ENCODE peak calls at places on chromosomes 6 and 20, in eight cellular contexts. L is osteoblast, O is astrocyte, D is OCI-LY7, R is heart right ventricle, F is transverse colon, W is neural progenitor cell, Q is uterus. I is an unnamed sample.
A peak's percentile ranks its signal among the peaks of the same experiment; 100 is the strongest.

GRCh38 chr6:28816909-28817807 is 106.6 kb downstream of the TRIM27 start:
- DNase-seq in Q (no peak), W (peak; percentile 57), D (no peak), O (peak; percentile 58), L (peak; percentile 74), F (no peak), R (no peak), I (no peak)

GRCh38 chr6:169568314-169569087 is 133.3 kb downstream of the WDR27 start:
- DNase-seq in O (no peak), Q (no peak), L (no peak), D (no peak), F (no peak), R (no peak), W (no peak), I (no peak)

GRCh38 chr6:13454286-13455221 is 32.8 kb downstream of the GFOD1 start:
- DNase-seq in O (peak; percentile 75), Q (peak; percentile 46), L (no peak), D (peak; percentile 41), W (no peak), R (peak; percentile 58), F (peak; percentile 62), I (no peak)

GRCh38 chr6:170279977-170280688 is 10.7 kb downstream of the DLL1 start:
- DNase-seq in F (peak; percentile 82), Q (no peak), L (peak; percentile 94), O (no peak), D (no peak), R (peak; percentile 58), W (no peak), I (no peak)

GRCh38 chr6:112934433-112935327 is 587.5 kb downstream of the RFPL4B start:
- DNase-seq in W (no peak), F (no peak), D (no peak), O (no peak), R (no peak), Q (no peak), L (peak; percentile 51), I (no peak)

GRCh38 chr6:167134448-167135328 is 11.8 kb downstream of the CCR6 start:
- DNase-seq in L (no peak), O (no peak), Q (no peak), F (no peak), D (no peak), W (no peak), R (no peak), I (no peak)

GRCh38 chr20:45020236-45020886 is 54.0 kb downstream of the STK4 start:
- DNase-seq in D (no peak), L (no peak), F (peak; percentile 31), R (no peak), O (no peak), W (no peak), Q (no peak), I (no peak)

GRCh38 chr6:1477432-1478090 is 88.2 kb downstream of the FOXF2 start:
- DNase-seq in O (peak; percentile 85), R (no peak), Q (no peak), F (no peak), D (no peak), W (no peak), L (peak; percentile 66), I (no peak)

GRCh38 chr20:62062661-62063600 is 2.8 kb downstream of the TAF4 start:
- DNase-seq in W (no peak), L (peak; percentile 89), Q (no peak), F (no peak), R (no peak), O (no peak), D (no peak), I (no peak)

GRCh38 chr6:43278524-43279078 is 19.5 kb upstream of the SLC22A7 start:
- DNase-seq in F (peak; percentile 71), D (no peak), L (peak; percentile 98), Q (no peak), O (peak; percentile 51), W (no peak), R (no peak), I (no peak)

GRCh38 chr6:5205877-5206840 is 54.6 kb downstream of the LYRM4 start:
- DNase-seq in Q (peak; percentile 81), R (peak; percentile 80), D (no peak), F (peak; percentile 11), O (peak; percentile 42), L (no peak), W (no peak), I (no peak)

GRCh38 chr6:150099546-150099945 is 30.6 kb upstream of the ULBP3 start:
- DNase-seq in L (no peak), W (no peak), O (no peak), Q (no peak), R (no peak), F (no peak), D (no peak), I (no peak)

GRCh38 chr20:50189681-50190250 is 864 bp upstream of the CEBPB start:
- DNase-seq in O (no peak), D (peak; percentile 55), F (peak; percentile 88), L (peak; percentile 78), R (no peak), Q (peak; percentile 67), W (peak; percentile 23), I (no peak)

GRCh38 chr20:36368400-36368799 is 62.3 kb downstream of the DLGAP4 start:
- DNase-seq in R (no peak), Q (no peak), D (no peak), L (no peak), O (no peak), W (no peak), F (no peak), I (no peak)

GRCh38 chr6:68975064-68975463 is 340.0 kb downstream of the ADGRB3 start:
- DNase-seq in W (peak; percentile 53), L (no peak), R (peak; percentile 27), O (peak; percentile 13), F (no peak), Q (no peak), D (no peak), I (no peak)

GRCh38 chr6:44156494-44157151 is 2.0 kb upstream of the CAPN11 start:
- DNase-seq in R (no peak), L (peak; percentile 56), D (no peak), F (no peak), O (no peak), Q (no peak), W (no peak), I (no peak)

GRCh38 chr20:40992349-40993113 is 36.1 kb upstream of the TOP1 start:
- DNase-seq in D (peak; percentile 61), O (no peak), F (no peak), R (no peak), Q (no peak), W (no peak), L (no peak), I (no peak)
- H3K4me3 ChIP-seq in D (peak overlapping the region; percentile 65), O (no peak overlapping the region), F (no peak overlapping the region), R (no peak overlapping the region), Q (no peak overlapping the region), W (no peak overlapping the region), L (no peak overlapping the region), I (no peak overlapping the region)

GRCh38 chr20:32674362-32674789 is 635 bp upstream of the C20orf203 start:
- DNase-seq in D (peak; percentile 83), R (no peak), L (peak; percentile 93), O (peak; percentile 23), W (peak; percentile 67), Q (no peak), F (peak; percentile 60), I (no peak)
- TF ChIP-seq CTCF in D (peak; percentile 98), R (peak; percentile 71), L (peak; percentile 87), O (peak; percentile 81), W (peak; percentile 88), Q (peak; percentile 51), F (peak; percentile 65), I (no peak)

GRCh38 chr6:85402071-85402470 is 47.8 kb upstream of the NT5E start:
- DNase-seq in W (no peak), R (no peak), Q (no peak), L (no peak), O (no peak), F (no peak), D (no peak), I (no peak)

GRCh38 chr6:85401186-85402062 is 48.5 kb upstream of the NT5E start:
- DNase-seq in D (no peak), O (no peak), Q (no peak), R (no peak), F (no peak), W (no peak), L (no peak), I (no peak)

GRCh38 chr6:85404497-85405174 is 45.2 kb upstream of the NT5E start:
- DNase-seq in L (peak; percentile 94), Q (no peak), R (no peak), D (no peak), W (no peak), F (peak; percentile 60), O (peak; percentile 93), I (peak; percentile 25)

GRCh38 chr6:85403331-85404015 is 46.4 kb upstream of the NT5E start:
- DNase-seq in Q (no peak), D (no peak), R (no peak), O (peak; percentile 96), F (no peak), L (peak; percentile 82), W (no peak), I (no peak)

DNA sequence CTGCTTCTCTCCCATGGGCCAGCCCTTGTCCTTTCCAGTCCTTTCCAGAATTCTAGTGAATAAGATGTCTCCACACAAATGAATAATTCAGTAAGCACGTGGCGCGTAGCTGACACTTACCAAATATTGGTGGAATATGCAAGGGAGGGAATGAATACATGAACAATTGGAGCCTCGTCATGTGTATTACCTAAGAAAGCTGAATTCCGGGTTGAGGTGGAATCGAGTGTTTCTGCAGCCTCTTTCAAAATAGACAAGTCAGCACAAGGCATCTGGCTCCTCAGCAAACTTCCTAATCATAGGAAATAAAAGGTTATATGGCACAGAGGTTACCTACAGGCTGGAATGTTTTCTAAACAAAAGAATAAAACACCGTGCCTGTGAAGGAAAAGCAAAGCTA is 47.0 kb upstream of the NT5E start:
- DNase-seq in R (no peak), O (no peak), D (no peak), Q (no peak), F (no peak), W (no peak), L (no peak), I (no peak)
- H3K4me1 ChIP-seq in R (peaks cover 6% of the 10 kb centered on the region), O (peaks cover 56% of the 10 kb centered on the region), D (no peaks in the 10 kb centered on the region), Q (no peaks in the 10 kb centered on the region), F (peaks cover 32% of the 10 kb centered on the region), W (peaks cover 8% of the 10 kb centered on the region), L (peaks cover 56% of the 10 kb centered on the region), I (peaks cover 14% of the 10 kb centered on the region)

DNA sequence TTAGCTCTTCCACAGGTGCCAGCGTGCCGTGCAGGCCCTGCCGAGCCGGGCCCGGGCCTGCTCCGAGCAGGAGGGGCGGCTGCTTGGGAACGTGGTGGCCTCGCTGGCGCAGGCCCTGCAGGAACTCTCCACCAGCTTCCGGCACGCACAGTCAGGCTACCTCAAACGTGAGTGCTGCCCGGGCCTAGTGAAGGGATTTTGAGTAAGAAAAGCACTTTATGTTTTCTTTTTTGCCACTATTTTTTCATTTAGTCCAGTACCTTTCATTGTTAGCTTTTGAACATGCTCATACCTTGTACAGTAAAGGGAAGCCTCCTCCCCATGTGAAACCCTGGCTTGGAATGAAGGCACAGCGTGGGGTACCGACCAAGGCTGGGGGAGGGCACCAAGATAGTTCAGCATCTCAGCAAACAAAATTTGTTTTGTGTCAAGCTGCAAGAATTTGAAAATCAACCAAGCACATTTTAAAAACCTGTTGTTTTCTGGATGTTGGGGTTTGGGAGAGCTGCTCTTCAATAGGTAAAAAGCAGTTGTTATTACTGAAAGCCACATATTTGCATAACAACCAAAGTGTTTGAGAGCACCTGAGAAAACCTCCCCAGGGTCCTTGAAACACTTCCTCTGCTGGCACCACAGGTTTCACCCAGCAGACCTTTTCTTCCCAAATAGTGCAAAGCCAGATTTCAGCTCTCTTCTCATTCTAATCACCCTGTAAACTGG is 18.4 kb downstream of the STX16 start:
- DNase-seq in L (peak; percentile 29), D (peak; percentile 76), O (no peak), R (no peak), F (no peak), Q (no peak), W (peak; percentile 67), I (no peak)
- H3K4me3 ChIP-seq in L (no peak overlapping the region), D (peak overlapping the region; percentile 24), O (no peak overlapping the region), R (no peak overlapping the region), F (no peak overlapping the region), Q (no peak overlapping the region), W (no peak overlapping the region), I (no peak overlapping the region)

GRCh38 chr6:33787954-33788693 is 806 bp downstream of the LEMD2 start:
- DNase-seq in F (peak; percentile 77), R (peak; percentile 80), W (peak; percentile 54), D (peak; percentile 71), O (peak; percentile 76), Q (peak; percentile 76), L (peak; percentile 93), I (no peak)
- TF ChIP-seq CTCF in F (no peak), R (no peak), W (peak; percentile 10), D (no peak), O (no peak), Q (no peak), L (no peak), I (no peak)

I was measured in thoracic aorta.